ENCODE peak calls at places on chromosomes 5 and 9, in five cellular contexts. One of them, this sample, is unnamed.

GRCh38 chr9:91073811-91074771 is 272.5 kb downstream of the SYK start:
- DNase-seq in A549: no peak
- DNase-seq in ovary: no peak
- DNase-seq in HepG2: no peak
- DNase-seq in K562: no peak
- DNase-seq in this sample: no peak

GRCh38 chr5:177966839-177967167 is 29.2 kb downstream of the PROP1 start:
- DNase-seq in A549: no peak
- DNase-seq in ovary: no peak
- DNase-seq in HepG2: no peak
- DNase-seq in K562: no peak
- DNase-seq in this sample: no peak

GRCh38 chr5:22780756-22781155 is 72.4 kb downstream of the CDH12 start:
- DNase-seq in A549: no peak
- DNase-seq in ovary: no peak
- DNase-seq in HepG2: no peak
- DNase-seq in K562: no peak
- DNase-seq in this sample: no peak

GRCh38 chr5:156367602-156368001 is 40.6 kb downstream of the SGCD start:
- DNase-seq in A549: no peak
- DNase-seq in ovary: no peak
- DNase-seq in HepG2: peak
- DNase-seq in K562: no peak
- DNase-seq in this sample: no peak

GRCh38 chr9:130672466-130672865 is 8.1 kb downstream of the PRDM12 start:
- DNase-seq in A549: no peak
- DNase-seq in ovary: no peak
- DNase-seq in HepG2: no peak
- DNase-seq in K562: no peak
- DNase-seq in this sample: no peak

GRCh38 chr5:124193371-124193789 is 553.1 kb downstream of the ZNF608 start:
- DNase-seq in A549: no peak
- DNase-seq in ovary: no peak
- DNase-seq in HepG2: no peak
- DNase-seq in K562: no peak
- DNase-seq in this sample: no peak

GRCh38 chr5:1418238-1418920 is 26.9 kb downstream of the SLC6A3 start:
- DNase-seq in A549: no peak
- DNase-seq in ovary: no peak
- DNase-seq in HepG2: no peak
- DNase-seq in K562: no peak
- DNase-seq in this sample: no peak

GRCh38 chr9:120413121-120414048 is 166.6 kb downstream of the CDK5RAP2 start:
- DNase-seq in A549: no peak
- DNase-seq in ovary: no peak
- DNase-seq in HepG2: no peak
- DNase-seq in K562: no peak
- DNase-seq in this sample: no peak

GRCh38 chr5:179385892-179386291 is 40.6 kb upstream of the ADAMTS2 start:
- DNase-seq in A549: no peak
- DNase-seq in ovary: no peak
- DNase-seq in HepG2: no peak
- DNase-seq in K562: no peak
- DNase-seq in this sample: no peak

GRCh38 chr5:165410476-165410875 is 1905.1 kb downstream of the MAT2B start:
- DNase-seq in A549: no peak
- DNase-seq in ovary: no peak
- DNase-seq in HepG2: no peak
- DNase-seq in K562: no peak
- DNase-seq in this sample: no peak

GRCh38 chr5:132829742-132830435 is 558 bp downstream of the SHROOM1 start:
- DNase-seq in A549: peak
- DNase-seq in ovary: peak
- DNase-seq in HepG2: peak
- DNase-seq in K562: peak
- DNase-seq in this sample: peak

GRCh38 chr5:147956064-147956841 is 49.9 kb upstream of the C5orf46 start:
- DNase-seq in A549: no peak
- DNase-seq in ovary: no peak
- DNase-seq in HepG2: no peak
- DNase-seq in K562: no peak
- DNase-seq in this sample: no peak

GRCh38 chr9:131734781-131735180 is 5.1 kb downstream of the RAPGEF1 start:
- DNase-seq in A549: no peak
- DNase-seq in ovary: no peak
- DNase-seq in HepG2: no peak
- DNase-seq in K562: no peak
- DNase-seq in this sample: no peak

GRCh38 chr5:80399553-80400239 is 8.2 kb upstream of the ZFYVE16 start:
- DNase-seq in A549: peak
- DNase-seq in ovary: no peak
- DNase-seq in HepG2: peak
- DNase-seq in K562: peak
- DNase-seq in this sample: no peak

GRCh38 chr5:128464596-128464995 is 73.4 kb downstream of the FBN2 start:
- DNase-seq in A549: no peak
- DNase-seq in ovary: no peak
- DNase-seq in HepG2: no peak
- DNase-seq in K562: no peak
- DNase-seq in this sample: no peak

GRCh38 chr5:155150012-155150411 is 136.5 kb downstream of the KIF4B start:
- DNase-seq in A549: no peak
- DNase-seq in ovary: no peak
- DNase-seq in HepG2: no peak
- DNase-seq in K562: no peak
- DNase-seq in this sample: no peak

GRCh38 chr5:129384736-129385135 is 75.4 kb upstream of the ADAMTS19 start:
- DNase-seq in A549: no peak
- DNase-seq in ovary: no peak
- DNase-seq in HepG2: no peak
- DNase-seq in K562: no peak
- DNase-seq in this sample: no peak

GRCh38 chr5:138953370-138954256 is 78.5 kb upstream of the LRRTM2 start:
- DNase-seq in A549: no peak
- DNase-seq in ovary: peak
- DNase-seq in HepG2: no peak
- DNase-seq in K562: peak
- DNase-seq in this sample: peak

GRCh38 chr5:73180561-73180960 is 7.6 kb downstream of the TMEM174 start:
- DNase-seq in A549: no peak
- DNase-seq in ovary: no peak
- DNase-seq in HepG2: no peak
- DNase-seq in K562: no peak
- DNase-seq in this sample: no peak

GRCh38 chr5:73179730-73180129 is 6.7 kb downstream of the TMEM174 start:
- DNase-seq in A549: no peak
- DNase-seq in ovary: no peak
- DNase-seq in HepG2: no peak
- DNase-seq in K562: no peak
- DNase-seq in this sample: no peak

GRCh38 chr5:73182282-73182681 is 9.3 kb downstream of the TMEM174 start:
- DNase-seq in A549: no peak
- DNase-seq in ovary: no peak
- DNase-seq in HepG2: no peak
- DNase-seq in K562: no peak
- DNase-seq in this sample: no peak

GRCh38 chr5:73183491-73183891 is 10.5 kb downstream of the TMEM174 start:
- DNase-seq in A549: no peak
- DNase-seq in ovary: no peak
- DNase-seq in HepG2: no peak
- DNase-seq in K562: no peak
- DNase-seq in this sample: no peak

GRCh38 chr5:73183000-73183399 is 10.0 kb downstream of the TMEM174 start:
- DNase-seq in A549: no peak
- DNase-seq in ovary: no peak
- DNase-seq in HepG2: no peak
- DNase-seq in K562: no peak
- DNase-seq in this sample: no peak
- TF ChIP-seq EP300 in A549: no peak
- TF ChIP-seq EP300 in ovary: no peak
- TF ChIP-seq EP300 in HepG2: no peak
- TF ChIP-seq EP300 in K562: no peak
- TF ChIP-seq EP300 in this sample: no peak

GRCh38 chr9:113410207-113411158 is at the start of the genes C9orf43 and POLE3:
- DNase-seq in A549: peak
- DNase-seq in ovary: peak
- DNase-seq in HepG2: peak
- DNase-seq in K562: peak
- DNase-seq in this sample: peak
- TF ChIP-seq EP300 in A549: no peak
- TF ChIP-seq EP300 in ovary: no peak
- TF ChIP-seq EP300 in HepG2: peak
- TF ChIP-seq EP300 in K562: peak
- TF ChIP-seq EP300 in this sample: no peak

DNA sequence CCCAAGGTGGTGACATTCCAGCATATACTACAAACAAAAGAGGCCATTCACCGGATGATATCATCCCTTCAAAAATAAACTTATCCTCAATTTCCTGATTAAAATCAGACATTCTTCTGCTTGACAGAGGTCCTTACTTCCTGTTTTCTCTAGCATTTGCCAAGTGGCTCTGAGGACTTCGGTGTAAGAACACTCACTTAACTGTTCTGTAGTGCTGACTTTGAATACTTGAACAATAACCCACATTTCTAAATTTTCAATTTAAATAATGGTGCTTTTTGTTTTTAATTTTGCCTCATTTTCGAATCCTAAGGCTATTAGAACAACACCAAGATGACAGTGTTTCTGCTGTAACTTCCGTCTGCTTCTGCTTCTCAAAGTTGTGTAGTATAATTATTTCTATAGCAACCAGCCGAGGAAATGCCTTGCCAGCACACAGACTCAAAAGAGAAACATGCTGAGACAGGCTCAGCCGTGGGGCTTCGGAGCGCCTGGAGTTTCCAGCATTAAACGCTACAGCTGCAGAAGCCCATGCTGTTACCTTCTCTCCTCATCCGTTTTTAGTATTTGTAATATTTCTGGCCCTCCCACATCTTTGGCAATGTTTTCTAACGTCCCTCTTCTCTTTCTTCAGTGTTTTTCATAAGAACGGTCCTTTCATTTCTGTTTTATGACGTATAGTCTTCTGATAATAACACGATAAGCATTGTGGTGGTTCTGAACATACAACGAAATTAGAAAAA is 19.5 kb upstream of the ANXA1 start:
- DNase-seq in A549: no peak
- DNase-seq in ovary: peak
- DNase-seq in HepG2: no peak
- DNase-seq in K562: peak
- DNase-seq in this sample: peak
- TF ChIP-seq EP300 in A549: no peak
- TF ChIP-seq EP300 in ovary: no peak
- TF ChIP-seq EP300 in HepG2: no peak
- TF ChIP-seq EP300 in K562: no peak
- TF ChIP-seq EP300 in this sample: no peak

GRCh38 chr9:89367281-89367680 is 49.0 kb downstream of the SECISBP2 start:
- DNase-seq in A549: no peak
- DNase-seq in ovary: no peak
- DNase-seq in HepG2: no peak
- DNase-seq in K562: no peak
- DNase-seq in this sample: no peak

GRCh38 chr9:89363921-89364663 is 45.8 kb downstream of the SECISBP2 start:
- DNase-seq in A549: no peak
- DNase-seq in ovary: peak
- DNase-seq in HepG2: no peak
- DNase-seq in K562: no peak
- DNase-seq in this sample: peak

GRCh38 chr9:89364664-89365531 is 46.6 kb downstream of the SECISBP2 start:
- DNase-seq in A549: no peak
- DNase-seq in ovary: peak
- DNase-seq in HepG2: no peak
- DNase-seq in K562: no peak
- DNase-seq in this sample: peak

GRCh38 chr9:89366711-89367110 is 48.4 kb downstream of the SECISBP2 start:
- DNase-seq in A549: no peak
- DNase-seq in ovary: peak
- DNase-seq in HepG2: no peak
- DNase-seq in K562: no peak
- DNase-seq in this sample: no peak

GRCh38 chr9:89365532-89365912 is 47.2 kb downstream of the SECISBP2 start:
- DNase-seq in A549: no peak
- DNase-seq in ovary: peak
- DNase-seq in HepG2: no peak
- DNase-seq in K562: no peak
- DNase-seq in this sample: no peak
- TF ChIP-seq EP300 in A549: no peak
- TF ChIP-seq EP300 in ovary: no peak
- TF ChIP-seq EP300 in HepG2: no peak
- TF ChIP-seq EP300 in K562: no peak
- TF ChIP-seq EP300 in this sample: no peak

This sample was measured in suprapubic skin.